ENCODE peak calls at places on chromosomes 16 and 17, in five cellular contexts. G, I, E, X and F are unnamed samples.

GRCh38 chr17:63275318-63275967 is 170.7 kb downstream of the CYB561 start:
- DNase-seq in G (no peak), I (no peak), E (no peak), X (peak), F (peak)

GRCh38 chr16:52741386-52741785 is 194.4 kb upstream of the TOX3 start:
- DNase-seq in G (peak), I (peak), E (no peak), X (no peak), F (no peak)

GRCh38 chr16:84618428-84619102 is 687 bp upstream of the COTL1 start:
- DNase-seq in G (peak), I (peak), E (peak), X (peak), F (peak)

GRCh38 chr17:9839433-9839832 is 13.7 kb downstream of the GLP2R start:
- DNase-seq in G (no peak), I (peak), E (no peak), X (no peak), F (no peak)

GRCh38 chr16:90002759-90003158 is 16.5 kb downstream of the DBNDD1 start:
- DNase-seq in G (no peak), I (no peak), E (no peak), X (no peak), F (no peak)

GRCh38 chr17:77728022-77728671 is 230.4 kb upstream of the TNRC6C start:
- DNase-seq in G (no peak), I (peak), E (peak), X (no peak), F (no peak)

GRCh38 chr17:58317421-58318064 is 11.1 kb downstream of the TSPOAP1 start:
- DNase-seq in G (no peak), I (peak), E (peak), X (peak), F (peak)

GRCh38 chr17:3893003-3893719 is at the start of gene CAMKK1:
- DNase-seq in G (peak), I (peak), E (peak), X (peak), F (peak)

GRCh38 chr16:51723016-51723724 is 572.1 kb upstream of the SALL1 start:
- DNase-seq in G (no peak), I (no peak), E (no peak), X (no peak), F (no peak)

GRCh38 chr17:75060434-75061054 is 13.5 kb downstream of the KCTD2 start:
- DNase-seq in G (no peak), I (no peak), E (no peak), X (no peak), F (no peak)
- H3K9ac ChIP-seq in G (no peak), I (no peak), E (no peak), X (peak), F (no peak)

DNA sequence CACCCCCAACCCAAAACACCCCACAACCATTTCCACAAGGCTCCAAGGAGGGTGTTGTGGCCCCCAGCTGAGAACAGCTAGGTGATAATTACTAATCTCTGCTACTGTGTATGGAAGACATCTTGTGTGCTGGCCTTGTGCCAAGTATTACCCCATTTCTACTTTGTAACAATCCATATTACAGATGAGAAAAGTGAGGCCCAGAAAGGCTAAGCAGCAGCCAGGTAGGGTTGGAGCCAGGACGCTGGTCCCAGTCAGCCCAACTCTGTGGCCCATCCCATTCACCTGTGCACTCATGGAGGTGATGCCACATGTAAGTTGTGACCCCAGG is 12.4 kb upstream of the PEMT start:
- DNase-seq in G (no peak), I (no peak), E (no peak), X (no peak), F (no peak)
- H2BK12ac ChIP-seq in G (no peak), I (no peak), E (no peak), X (no peak), F (no peak)

DNA sequence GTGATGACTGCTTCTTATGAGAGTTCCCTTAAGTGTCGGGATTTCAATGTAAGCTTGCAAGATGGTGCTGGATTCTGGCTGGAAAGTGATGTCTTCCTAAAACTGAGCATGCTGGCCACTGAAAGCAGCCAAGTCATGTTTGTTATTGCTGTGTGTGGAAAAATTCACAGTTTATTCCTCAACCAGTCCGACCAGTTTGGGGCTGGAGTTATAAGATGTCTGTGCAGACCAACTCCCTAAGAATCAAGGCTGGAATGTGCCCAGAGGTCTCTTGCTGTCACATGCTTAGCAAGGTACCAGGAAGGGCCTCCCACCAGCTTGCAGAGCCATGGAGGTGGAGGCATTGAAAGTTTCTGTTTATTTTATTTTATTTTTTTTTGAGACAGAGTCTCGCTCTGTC is 37.1 kb upstream of the GAN start:
- DNase-seq in G (no peak), I (no peak), E (no peak), X (no peak), F (peak)
- H3K4me2 ChIP-seq in G (no peak), I (no peak), E (no peak), X (no peak), F (peak)

DNA sequence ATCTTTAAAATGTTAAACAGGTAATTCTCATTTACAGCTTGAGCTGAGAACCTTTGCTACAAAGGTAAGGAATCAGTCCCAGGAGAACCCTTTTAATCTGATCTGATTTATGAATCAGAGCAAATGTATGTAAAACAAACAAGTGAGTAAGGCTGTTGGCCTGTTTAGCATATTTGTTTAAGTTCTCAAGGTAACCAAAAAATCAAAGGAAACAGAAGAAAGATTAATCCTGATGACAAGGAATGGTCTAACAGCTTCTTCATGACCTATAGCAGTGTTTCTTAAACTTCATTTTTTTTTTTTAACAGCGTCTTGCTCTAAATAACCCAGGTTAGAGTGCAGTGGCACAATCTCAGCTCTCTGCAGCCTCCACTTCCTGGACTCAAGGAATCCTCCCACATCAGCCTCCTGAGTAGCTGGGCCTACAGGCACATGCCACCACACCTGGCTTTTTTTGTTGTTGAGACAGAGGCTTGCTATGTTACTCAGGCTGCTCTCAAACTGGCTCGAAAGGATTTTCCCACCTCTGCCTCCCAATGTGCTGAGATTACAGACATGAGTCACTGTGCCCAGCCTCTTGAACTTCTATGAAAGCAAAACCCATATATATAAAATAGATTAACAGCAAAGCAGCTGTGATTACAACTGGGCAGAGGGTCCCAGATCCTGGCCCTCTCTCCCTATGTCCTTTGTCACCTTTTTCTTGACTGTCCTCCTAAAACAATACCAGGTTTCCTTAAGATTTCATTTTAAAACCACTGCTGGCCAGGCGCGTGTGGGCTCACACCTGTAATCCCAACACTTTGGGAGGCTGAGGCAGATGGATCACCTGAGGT is 5.1 kb upstream of the JPT1 start:
- DNase-seq in G (no peak), I (no peak), E (no peak), X (peak), F (peak)
- H3K9ac ChIP-seq in G (no peak), I (no peak), E (no peak), X (no peak), F (no peak)

GRCh38 chr16:55385363-55385762 is 61.4 kb downstream of the IRX6 start:
- DNase-seq in G (no peak), I (no peak), E (no peak), X (no peak), F (no peak)
- H2BK12ac ChIP-seq in G (no peak), I (no peak), E (no peak), X (no peak), F (no peak)

GRCh38 chr17:35745246-35745645 is 7.8 kb downstream of the GAS2L2 start:
- DNase-seq in G (no peak), I (no peak), E (no peak), X (no peak), F (no peak)

GRCh38 chr17:35744830-35745229 is 8.2 kb downstream of the GAS2L2 start:
- DNase-seq in G (no peak), I (no peak), E (no peak), X (no peak), F (no peak)

GRCh38 chr17:35746956-35747355 is 6.1 kb downstream of the GAS2L2 start:
- DNase-seq in G (no peak), I (no peak), E (no peak), X (no peak), F (no peak)

GRCh38 chr17:35747540-35748017 is 5.5 kb downstream of the GAS2L2 start:
- DNase-seq in G (peak), I (peak), E (peak), X (peak), F (peak)

GRCh38 chr17:35745749-35746320 is 7.2 kb downstream of the GAS2L2 start:
- DNase-seq in G (no peak), I (no peak), E (no peak), X (no peak), F (no peak)
- H3K4me2 ChIP-seq in G (no peak), I (no peak), E (no peak), X (no peak), F (no peak)

GRCh38 chr17:82868715-82869131 is 28.9 kb upstream of the ZNF750 start:
- DNase-seq in G (no peak), I (no peak), E (no peak), X (no peak), F (no peak)
- H3K9ac ChIP-seq in G (no peak), I (no peak), E (no peak), X (no peak), F (no peak)

GRCh38 chr16:2739555-2740435 is 12.6 kb upstream of the SRRM2 start:
- DNase-seq in G (no peak), I (no peak), E (no peak), X (no peak), F (no peak)

GRCh38 chr16:2738615-2739014 is 13.8 kb upstream of the SRRM2 start:
- DNase-seq in G (no peak), I (no peak), E (no peak), X (no peak), F (no peak)

GRCh38 chr16:2736476-2737237 is 15.8 kb upstream of the SRRM2 start:
- DNase-seq in G (no peak), I (no peak), E (no peak), X (no peak), F (no peak)

GRCh38 chr16:2737238-2737605 is 15.2 kb upstream of the SRRM2 start:
- DNase-seq in G (no peak), I (no peak), E (no peak), X (no peak), F (no peak)

DNA sequence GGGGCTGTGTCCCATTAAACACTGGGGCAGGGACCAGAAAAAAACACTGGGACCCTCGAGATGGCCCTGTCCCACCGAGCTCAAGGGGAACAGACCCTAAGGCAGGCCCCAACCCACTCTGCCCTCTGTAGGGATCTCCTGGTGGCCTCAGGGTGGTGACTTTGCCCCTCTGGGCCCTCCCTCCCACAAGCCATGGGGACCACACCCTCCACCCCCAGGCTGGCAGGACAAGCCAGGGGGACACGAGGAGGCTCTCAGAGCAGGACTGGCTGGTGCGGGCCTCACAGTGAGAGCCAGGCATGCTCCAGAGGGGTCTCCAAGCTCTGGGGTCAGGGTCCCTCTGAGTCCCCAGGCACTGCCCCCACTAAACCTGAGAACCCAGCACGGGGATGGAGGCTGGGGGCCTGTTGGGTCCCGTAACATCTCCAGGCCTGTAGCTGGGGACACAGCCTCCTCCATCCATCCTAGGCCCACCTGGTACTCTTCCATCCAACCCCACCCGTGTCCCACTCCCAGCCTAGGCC is 14.5 kb upstream of the SRRM2 start:
- DNase-seq in G (no peak), I (no peak), E (no peak), X (no peak), F (no peak)
- H2BK12ac ChIP-seq in G (no peak), I (no peak), E (no peak), X (no peak), F (no peak)

GRCh38 chr17:35374766-35375344 is 1.4 kb upstream of the SLFN11 start:
- DNase-seq in G (no peak), I (no peak), E (no peak), X (no peak), F (no peak)

GRCh38 chr17:35373532-35373983 is at the start of gene SLFN11:
- DNase-seq in G (no peak), I (peak), E (peak), X (peak), F (no peak)

GRCh38 chr17:35373984-35374765 is 754 bp upstream of the SLFN11 start:
- DNase-seq in G (peak), I (peak), E (peak), X (peak), F (peak)

GRCh38 chr17:35372846-35373531 is 432 bp downstream of the SLFN11 start:
- DNase-seq in G (no peak), I (peak), E (no peak), X (no peak), F (peak)

DNA sequence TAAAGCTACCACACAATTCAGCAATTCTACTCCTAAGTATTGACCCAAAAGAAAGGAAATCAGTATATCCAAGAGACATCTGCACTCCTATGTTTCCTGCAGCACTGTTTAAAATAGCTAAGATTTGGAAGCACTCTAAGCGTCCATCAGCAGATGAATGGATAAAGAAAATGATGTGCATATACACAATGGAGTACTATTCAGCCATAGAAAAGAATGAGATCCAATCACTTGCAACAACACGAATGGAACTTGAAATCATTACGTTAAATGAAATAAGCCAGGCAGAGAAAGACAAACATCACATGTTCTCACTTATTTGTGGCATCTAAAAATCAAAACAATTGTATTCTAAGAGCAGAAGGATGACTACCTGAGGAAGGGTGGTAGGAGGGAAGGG is 1.5 kb downstream of the SLFN11 start:
- DNase-seq in G (no peak), I (no peak), E (no peak), X (no peak), F (no peak)
- H3K4me2 ChIP-seq in G (no peak), I (no peak), E (no peak), X (no peak), F (no peak)